ENCODE peak calls at places on chromosomes 1 and 21, in four cellular contexts. V is GM23338, Y is astrocyte, S is MM.1S. G is an unnamed sample. For H3K79me2, the result is how much of the 10 kb centered on the place peaks cover.

GRCh38 chr1:25711555-25712298 is 88.3 kb upstream of the SELENON start:
- DNase-seq in V (no peak), Y (peak), S (no peak), G (peak)

GRCh38 chr1:207755846-207756692 is 4.2 kb downstream of the CD46 start:
- DNase-seq in V (no peak), Y (no peak), S (no peak), G (no peak)

GRCh38 chr21:37427221-37427620 is 60.6 kb downstream of the DYRK1A start:
- DNase-seq in V (no peak), Y (no peak), S (no peak), G (no peak)

GRCh38 chr1:22876359-22877111 is 96.1 kb downstream of the LACTBL1 start:
- DNase-seq in V (peak), Y (peak), S (no peak), G (no peak)

GRCh38 chr1:103788377-103788776 is 38.7 kb downstream of the AMY1C start:
- DNase-seq in V (peak), Y (no peak), S (no peak), G (peak)

GRCh38 chr1:73943270-73943669 is 254.7 kb downstream of the LRRIQ3 start:
- DNase-seq in V (peak), Y (no peak), S (no peak), G (no peak)

GRCh38 chr1:170555370-170555769 is 23.4 kb downstream of the GORAB start:
- DNase-seq in V (no peak), Y (peak), S (peak), G (no peak)

GRCh38 chr1:215201301-215201700 is 118.8 kb downstream of the KCNK2 start:
- DNase-seq in V (no peak), Y (no peak), S (no peak), G (no peak)

GRCh38 chr1:175045097-175045496 is 21.9 kb upstream of the MRPS14 start:
- DNase-seq in V (no peak), Y (no peak), S (no peak), G (no peak)

GRCh38 chr1:98704474-98704873 is 43.0 kb downstream of the SNX7 start:
- DNase-seq in V (peak), Y (peak), S (no peak), G (no peak)

GRCh38 chr21:38758815-38759214 is 46.9 kb upstream of the ETS2 start:
- DNase-seq in V (no peak), Y (no peak), S (no peak), G (no peak)

GRCh38 chr1:237124856-237125462 is 83.0 kb downstream of the RYR2 start:
- DNase-seq in V (peak), Y (no peak), S (peak), G (peak)

GRCh38 chr1:36773827-36774541 is 260.3 kb downstream of the GRIK3 start:
- DNase-seq in V (no peak), Y (no peak), S (no peak), G (no peak)

GRCh38 chr21:15495965-15496364 is 233.8 kb upstream of the USP25 start:
- DNase-seq in V (no peak), Y (peak), S (no peak), G (no peak)

GRCh38 chr1:183546427-183546826 is 43.8 kb downstream of the NCF2 start:
- DNase-seq in V (no peak), Y (no peak), S (no peak), G (no peak)

GRCh38 chr1:162019006-162019405 is 4.7 kb downstream of the OLFML2B start:
- DNase-seq in V (no peak), Y (peak), S (no peak), G (no peak)

GRCh38 chr1:61221642-61222041 is 139.3 kb downstream of the NFIA start:
- DNase-seq in V (no peak), Y (no peak), S (no peak), G (no peak)

GRCh38 chr1:152880316-152880715 is 2.2 kb downstream of the SMCP start:
- DNase-seq in V (no peak), Y (no peak), S (no peak), G (no peak)

GRCh38 chr1:92721886-92722285 is 63.0 kb downstream of the EVI5 start:
- DNase-seq in V (no peak), Y (no peak), S (no peak), G (no peak)

GRCh38 chr1:172653015-172653709 is 5.7 kb upstream of the FASLG start:
- DNase-seq in V (no peak), Y (no peak), S (no peak), G (no peak)

GRCh38 chr21:34091607-34092006 is 18.2 kb downstream of the MRPS6 start:
- DNase-seq in V (peak), Y (no peak), S (no peak), G (peak)

GRCh38 chr1:93488222-93488621 is 40.3 kb downstream of the FNBP1L start:
- DNase-seq in V (no peak), Y (no peak), S (no peak), G (no peak)

GRCh38 chr1:150530491-150531159 is 15.1 kb downstream of the FALEC start:
- DNase-seq in V (no peak), Y (no peak), S (no peak), G (no peak)

GRCh38 chr1:19390166-19390850 is 78.2 kb downstream of the SLC66A1 start:
- DNase-seq in V (no peak), Y (no peak), S (no peak), G (no peak)

GRCh38 chr1:235111107-235111506 is 17.5 kb downstream of the TOMM20 start:
- DNase-seq in V (no peak), Y (no peak), S (no peak), G (no peak)

GRCh38 chr1:168119750-168120149 is 17.0 kb downstream of the GPR161 start:
- DNase-seq in V (no peak), Y (no peak), S (no peak), G (no peak)

DNA sequence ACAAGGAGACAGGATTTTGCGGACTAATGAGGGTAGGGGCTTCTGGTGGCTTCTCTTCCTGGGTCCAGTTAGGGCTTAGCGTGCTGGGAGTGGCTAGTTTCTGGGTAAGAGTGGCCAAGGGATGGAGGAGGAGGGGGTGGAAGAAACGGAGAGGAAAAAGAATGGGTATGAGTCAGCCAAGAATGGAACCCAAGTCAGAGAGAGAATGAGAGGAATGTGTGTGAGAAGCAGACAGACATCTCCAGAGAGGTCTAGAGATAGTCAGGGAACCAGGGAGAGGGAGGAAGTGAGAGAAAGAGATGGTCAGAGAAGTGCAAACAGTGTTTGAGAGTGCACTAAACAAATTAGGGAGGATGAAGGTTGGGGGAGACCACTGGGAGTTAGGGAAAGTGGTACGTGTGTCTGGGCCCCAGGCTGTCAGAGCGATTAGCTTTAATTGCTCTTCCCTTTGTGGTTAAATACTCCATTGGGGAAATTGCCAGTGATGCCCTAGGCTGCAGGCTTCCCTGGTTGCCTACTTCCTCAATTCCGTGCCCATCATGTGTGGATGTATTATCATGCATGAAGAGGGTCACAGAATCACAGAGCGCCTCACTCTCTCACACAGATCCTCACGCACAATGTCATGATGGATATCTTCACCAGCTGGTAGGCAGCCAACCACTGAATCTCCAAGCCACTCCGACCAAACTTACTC is 1.4 kb downstream of the PEA15 start:
- DNase-seq in V (peak), Y (peak), S (no peak), G (peak)
- H3K79me2 ChIP-seq in V (under half), Y (half or more), S (half or more), G (under half)

GRCh38 chr21:42002421-42002958 is 7.7 kb downstream of the ZBTB21 start:
- DNase-seq in V (no peak), Y (peak), S (no peak), G (no peak)

GRCh38 chr21:42003051-42003461 is 7.1 kb downstream of the ZBTB21 start:
- DNase-seq in V (no peak), Y (peak), S (no peak), G (no peak)

GRCh38 chr21:41997657-41998056 is 12.5 kb downstream of the ZBTB21 start:
- DNase-seq in V (no peak), Y (no peak), S (no peak), G (no peak)

GRCh38 chr21:42001781-42002180 is 8.4 kb downstream of the ZBTB21 start:
- DNase-seq in V (no peak), Y (no peak), S (no peak), G (no peak)

DNA sequence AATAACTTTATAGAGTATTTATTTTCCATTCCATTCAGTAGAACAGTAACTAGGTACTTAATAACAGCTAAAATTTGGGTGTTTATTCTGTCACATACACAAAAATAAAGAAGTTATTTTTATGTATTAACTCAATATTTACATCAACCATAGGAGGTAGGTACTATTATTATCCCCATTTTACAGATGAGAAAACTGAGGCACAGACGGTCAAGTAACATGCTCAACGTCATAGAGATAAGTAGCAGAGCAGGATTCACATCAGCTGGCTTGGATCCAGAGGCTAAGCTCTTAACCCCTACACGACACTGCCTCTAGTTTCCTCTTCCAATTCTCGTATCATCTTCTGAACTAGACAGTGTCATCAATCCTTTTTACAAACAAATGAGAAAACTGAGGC is 9.3 kb downstream of the ZBTB21 start:
- DNase-seq in V (no peak), Y (no peak), S (no peak), G (no peak)
- H3K79me2 ChIP-seq in V (half or more), Y (under half), S (half or more), G (under half)

GRCh38 chr1:47650205-47650604 is 212.4 kb downstream of the FOXD2 start:
- DNase-seq in V (no peak), Y (peak), S (no peak), G (no peak)
- H3K79me2 ChIP-seq in V (under half), Y (under half), S (under half), G (under half)

GRCh38 chr1:248886237-248886895 is 19.7 kb upstream of the PGBD2 start:
- DNase-seq in V (peak), Y (peak), S (no peak), G (no peak)
- H3K79me2 ChIP-seq in V (under half), Y (under half), S (under half), G (under half)

DNA sequence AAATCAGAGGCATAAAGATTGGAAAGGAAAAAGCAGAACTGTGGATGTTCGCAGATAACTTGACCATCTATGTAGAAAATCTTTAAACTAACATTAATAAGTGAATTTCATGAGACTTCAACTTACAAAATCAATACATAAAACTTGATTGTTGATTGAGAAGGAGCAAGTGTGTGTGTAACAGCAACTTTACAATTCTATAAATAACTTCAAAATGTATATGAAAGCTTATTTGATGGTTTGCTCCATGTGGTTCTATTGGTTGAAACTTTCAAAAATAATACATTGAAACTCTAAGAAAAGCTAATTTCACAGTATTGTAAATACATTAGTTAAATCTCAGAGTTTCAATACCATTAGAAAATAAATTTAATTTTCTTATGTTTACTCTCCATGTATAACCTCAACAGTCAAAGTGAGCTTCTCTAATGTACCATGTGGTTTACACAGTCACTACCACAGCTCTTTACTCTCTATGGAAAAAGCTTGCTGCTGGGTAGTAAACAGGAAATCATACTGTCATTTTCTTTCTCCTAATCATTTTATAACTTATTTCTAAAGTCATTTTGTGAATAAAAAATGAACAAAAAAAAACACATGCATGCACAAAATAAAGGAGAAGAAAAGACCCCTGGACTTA is 12.0 kb downstream of the AKT3 start:
- DNase-seq in V (no peak), Y (no peak), S (peak), G (no peak)
- H3K79me2 ChIP-seq in V (under half), Y (half or more), S (under half), G (under half)

GRCh38 chr1:6685381-6685780 is 16.2 kb downstream of the DNAJC11 start:
- DNase-seq in V (no peak), Y (no peak), S (no peak), G (no peak)

GRCh38 chr1:6686294-6686693 is 15.3 kb downstream of the DNAJC11 start:
- DNase-seq in V (no peak), Y (peak), S (no peak), G (no peak)

GRCh38 chr1:6688757-6689156 is 12.9 kb downstream of the DNAJC11 start:
- DNase-seq in V (no peak), Y (peak), S (no peak), G (no peak)

GRCh38 chr1:6690186-6690585 is 11.4 kb downstream of the DNAJC11 start:
- DNase-seq in V (no peak), Y (no peak), S (no peak), G (no peak)

GRCh38 chr1:6688001-6688400 is 13.6 kb downstream of the DNAJC11 start:
- DNase-seq in V (no peak), Y (peak), S (no peak), G (no peak)
- H3K79me2 ChIP-seq in V (half or more), Y (half or more), S (under half), G (half or more)

G was measured in OCI-LY7.